ENCODE peak calls at places on chromosomes 1 and 21, in seven cellular contexts. One of them, this sample, is unnamed.

GRCh38 chr1:36467027-36467410 is 2.8 kb upstream of the MRPS15 start:
- DNase-seq in thyroid gland: no peak
- DNase-seq in iPS-NIHi11: no peak
- DNase-seq in T-helper 17 cell: no peak
- DNase-seq in left cardiac atrium: no peak
- DNase-seq in GM13976: no peak
- DNase-seq in Daoy: no peak
- DNase-seq in this sample: no peak

GRCh38 chr1:182003953-182004586 is 57.4 kb downstream of the ZNF648 start:
- DNase-seq in GM13976: no peak
- DNase-seq in T-helper 17 cell: no peak
- DNase-seq in thyroid gland: peak
- DNase-seq in left cardiac atrium: peak
- DNase-seq in Daoy: peak
- DNase-seq in iPS-NIHi11: no peak
- DNase-seq in this sample: peak

GRCh38 chr1:203177471-203178039 is 1.9 kb upstream of the MYBPH start:
- DNase-seq in thyroid gland: no peak
- DNase-seq in left cardiac atrium: no peak
- DNase-seq in iPS-NIHi11: no peak
- DNase-seq in T-helper 17 cell: no peak
- DNase-seq in Daoy: peak
- DNase-seq in GM13976: no peak
- DNase-seq in this sample: no peak

GRCh38 chr1:230215049-230215448 is 148.0 kb downstream of the GALNT2 start:
- DNase-seq in left cardiac atrium: peak
- DNase-seq in T-helper 17 cell: no peak
- DNase-seq in iPS-NIHi11: no peak
- DNase-seq in thyroid gland: peak
- DNase-seq in GM13976: no peak
- DNase-seq in Daoy: peak
- DNase-seq in this sample: peak

GRCh38 chr1:113659010-113659409 is 100.3 kb downstream of the PHTF1 start:
- DNase-seq in iPS-NIHi11: no peak
- DNase-seq in thyroid gland: no peak
- DNase-seq in T-helper 17 cell: no peak
- DNase-seq in Daoy: no peak
- DNase-seq in GM13976: no peak
- DNase-seq in left cardiac atrium: no peak
- DNase-seq in this sample: no peak

GRCh38 chr1:116908821-116909510 is 750 bp upstream of the PTGFRN start:
- DNase-seq in iPS-NIHi11: peak
- DNase-seq in GM13976: no peak
- DNase-seq in T-helper 17 cell: no peak
- DNase-seq in left cardiac atrium: no peak
- DNase-seq in Daoy: no peak
- DNase-seq in thyroid gland: no peak
- DNase-seq in this sample: no peak

GRCh38 chr1:222284466-222284865 is 263.4 kb downstream of the HHIPL2 start:
- DNase-seq in GM13976: no peak
- DNase-seq in Daoy: no peak
- DNase-seq in left cardiac atrium: no peak
- DNase-seq in iPS-NIHi11: no peak
- DNase-seq in thyroid gland: no peak
- DNase-seq in T-helper 17 cell: no peak
- DNase-seq in this sample: no peak

GRCh38 chr1:167012570-167012969 is 23.5 kb downstream of the MAEL start:
- DNase-seq in GM13976: no peak
- DNase-seq in thyroid gland: no peak
- DNase-seq in iPS-NIHi11: no peak
- DNase-seq in left cardiac atrium: no peak
- DNase-seq in T-helper 17 cell: no peak
- DNase-seq in Daoy: no peak
- DNase-seq in this sample: no peak

GRCh38 chr21:43667191-43667904 is 8.0 kb downstream of the RRP1B start:
- DNase-seq in GM13976: no peak
- DNase-seq in T-helper 17 cell: no peak
- DNase-seq in iPS-NIHi11: no peak
- DNase-seq in thyroid gland: peak
- DNase-seq in left cardiac atrium: no peak
- DNase-seq in Daoy: peak
- DNase-seq in this sample: no peak

GRCh38 chr1:26950602-26951001 is 9.7 kb downstream of the KDF1 start:
- DNase-seq in thyroid gland: no peak
- DNase-seq in left cardiac atrium: no peak
- DNase-seq in T-helper 17 cell: no peak
- DNase-seq in Daoy: no peak
- DNase-seq in GM13976: no peak
- DNase-seq in iPS-NIHi11: no peak
- DNase-seq in this sample: no peak

GRCh38 chr21:36260030-36260787 is 59.8 kb upstream of the MORC3 start:
- DNase-seq in iPS-NIHi11: peak
- DNase-seq in GM13976: peak
- DNase-seq in thyroid gland: peak
- DNase-seq in T-helper 17 cell: no peak
- DNase-seq in left cardiac atrium: no peak
- DNase-seq in Daoy: peak
- DNase-seq in this sample: no peak

GRCh38 chr1:30761312-30762151 is 4.0 kb upstream of the LAPTM5 start:
- DNase-seq in Daoy: no peak
- DNase-seq in iPS-NIHi11: no peak
- DNase-seq in GM13976: no peak
- DNase-seq in thyroid gland: no peak
- DNase-seq in left cardiac atrium: no peak
- DNase-seq in T-helper 17 cell: no peak
- DNase-seq in this sample: no peak

GRCh38 chr1:109959632-109959973 is 25.0 kb upstream of the AHCYL1 start:
- DNase-seq in GM13976: no peak
- DNase-seq in thyroid gland: no peak
- DNase-seq in Daoy: no peak
- DNase-seq in left cardiac atrium: no peak
- DNase-seq in iPS-NIHi11: no peak
- DNase-seq in T-helper 17 cell: no peak
- DNase-seq in this sample: no peak

GRCh38 chr1:27300341-27301051 is 21.5 kb upstream of the TMEM222 start:
- DNase-seq in thyroid gland: peak
- DNase-seq in GM13976: peak
- DNase-seq in Daoy: peak
- DNase-seq in iPS-NIHi11: peak
- DNase-seq in T-helper 17 cell: peak
- DNase-seq in left cardiac atrium: peak
- DNase-seq in this sample: peak

GRCh38 chr1:101148987-101149386 is 87.8 kb upstream of the S1PR1 start:
- DNase-seq in Daoy: no peak
- DNase-seq in GM13976: no peak
- DNase-seq in left cardiac atrium: no peak
- DNase-seq in T-helper 17 cell: no peak
- DNase-seq in iPS-NIHi11: no peak
- DNase-seq in thyroid gland: peak
- DNase-seq in this sample: no peak

GRCh38 chr1:246825557-246826175 is 101.5 kb downstream of the SCCPDH start:
- DNase-seq in T-helper 17 cell: no peak
- DNase-seq in left cardiac atrium: no peak
- DNase-seq in iPS-NIHi11: no peak
- DNase-seq in Daoy: no peak
- DNase-seq in GM13976: no peak
- DNase-seq in thyroid gland: no peak
- DNase-seq in this sample: no peak

GRCh38 chr1:22814176-22815042 is 103.8 kb downstream of the EPHB2 start:
- DNase-seq in thyroid gland: peak
- DNase-seq in left cardiac atrium: no peak
- DNase-seq in iPS-NIHi11: no peak
- DNase-seq in Daoy: no peak
- DNase-seq in GM13976: no peak
- DNase-seq in T-helper 17 cell: no peak
- DNase-seq in this sample: no peak

GRCh38 chr1:52567943-52568342 is 15.1 kb upstream of the TUT4 start:
- DNase-seq in Daoy: no peak
- DNase-seq in T-helper 17 cell: no peak
- DNase-seq in iPS-NIHi11: no peak
- DNase-seq in left cardiac atrium: no peak
- DNase-seq in GM13976: no peak
- DNase-seq in thyroid gland: peak
- DNase-seq in this sample: no peak

This sample was measured in left ventricle myocardium superior.